ENCODE peak calls at places on chromosomes 2 and 18, in five cellular contexts. One of them, this sample, is unnamed.

GRCh38 chr18:3653263-3653858 is 203.4 kb downstream of the TGIF1 start:
- DNase-seq in NCI-H2081: no peak
- DNase-seq in NCI-H345: no peak
- DNase-seq in astrocyte: no peak
- DNase-seq in IMR-90: no peak
- DNase-seq in this sample: no peak

GRCh38 chr2:106857882-106858478 is 28.0 kb downstream of the ST6GAL2 start:
- DNase-seq in IMR-90: no peak
- DNase-seq in astrocyte: no peak
- DNase-seq in NCI-H345: no peak
- DNase-seq in NCI-H2081: no peak
- DNase-seq in this sample: no peak

GRCh38 chr18:23885750-23886149 is 128.8 kb upstream of the TTC39C start:
- DNase-seq in NCI-H2081: no peak
- DNase-seq in NCI-H345: no peak
- DNase-seq in IMR-90: no peak
- DNase-seq in astrocyte: peak; percentile 26
- DNase-seq in this sample: no peak

GRCh38 chr18:75173125-75173432 is 35.9 kb downstream of the PTGR3 start:
- DNase-seq in IMR-90: peak; percentile 17
- DNase-seq in NCI-H345: no peak
- DNase-seq in astrocyte: no peak
- DNase-seq in NCI-H2081: no peak
- DNase-seq in this sample: peak; percentile 12

GRCh38 chr2:70039366-70039765 is 47.9 kb upstream of the PCBP1 start:
- DNase-seq in astrocyte: no peak
- DNase-seq in IMR-90: no peak
- DNase-seq in NCI-H2081: no peak
- DNase-seq in NCI-H345: no peak
- DNase-seq in this sample: no peak

GRCh38 chr2:88627856-88628568 is 748 bp upstream of the EIF2AK3 start:
- DNase-seq in NCI-H2081: peak; percentile 66
- DNase-seq in astrocyte: peak; percentile 95
- DNase-seq in NCI-H345: peak; percentile 63
- DNase-seq in IMR-90: peak; percentile 97
- DNase-seq in this sample: no peak

GRCh38 chr2:69177063-69177771 is 164.2 kb downstream of the ANTXR1 start:
- DNase-seq in NCI-H2081: no peak
- DNase-seq in IMR-90: peak; percentile 96
- DNase-seq in NCI-H345: no peak
- DNase-seq in astrocyte: peak; percentile 95
- DNase-seq in this sample: no peak

GRCh38 chr18:23619388-23619873 is 33.1 kb upstream of the NPC1 start:
- DNase-seq in NCI-H2081: no peak
- DNase-seq in IMR-90: no peak
- DNase-seq in NCI-H345: no peak
- DNase-seq in astrocyte: peak; percentile 30
- DNase-seq in this sample: no peak

GRCh38 chr2:74979844-74980243 is 21.4 kb downstream of the POLE4 start:
- DNase-seq in NCI-H345: no peak
- DNase-seq in astrocyte: no peak
- DNase-seq in NCI-H2081: no peak
- DNase-seq in IMR-90: no peak
- DNase-seq in this sample: no peak

GRCh38 chr2:190766581-190766980 is 114.0 kb upstream of the GLS start:
- DNase-seq in IMR-90: no peak
- DNase-seq in NCI-H345: no peak
- DNase-seq in astrocyte: no peak
- DNase-seq in NCI-H2081: no peak
- DNase-seq in this sample: no peak

GRCh38 chr2:183079335-183079775 is 808 bp downstream of the DUSP19 start:
- DNase-seq in IMR-90: no peak
- DNase-seq in NCI-H2081: no peak
- DNase-seq in NCI-H345: no peak
- DNase-seq in astrocyte: no peak
- DNase-seq in this sample: no peak

GRCh38 chr2:206392118-206392517 is 51.2 kb upstream of the ADAM23 start:
- DNase-seq in NCI-H345: peak; percentile 18
- DNase-seq in astrocyte: peak; percentile 24
- DNase-seq in IMR-90: peak; percentile 54
- DNase-seq in NCI-H2081: peak; percentile 38
- DNase-seq in this sample: peak; percentile 47

GRCh38 chr2:135839713-135840112 is 2.7 kb upstream of the LCT start:
- DNase-seq in NCI-H345: no peak
- DNase-seq in IMR-90: peak; percentile 86
- DNase-seq in NCI-H2081: no peak
- DNase-seq in astrocyte: peak; percentile 73
- DNase-seq in this sample: peak; percentile 17

GRCh38 chr18:22385718-22386117 is 32.0 kb downstream of the CTAGE1 start:
- DNase-seq in NCI-H345: no peak
- DNase-seq in IMR-90: peak; percentile 83
- DNase-seq in astrocyte: peak; percentile 88
- DNase-seq in NCI-H2081: no peak
- DNase-seq in this sample: no peak

GRCh38 chr2:240383871-240384700 is 51.4 kb upstream of the GPC1 start:
- DNase-seq in NCI-H345: no peak
- DNase-seq in NCI-H2081: no peak
- DNase-seq in IMR-90: no peak
- DNase-seq in astrocyte: no peak
- DNase-seq in this sample: no peak

GRCh38 chr18:62979172-62979571 is 263.8 kb downstream of the PHLPP1 start:
- DNase-seq in NCI-H345: peak; percentile 62
- DNase-seq in astrocyte: peak; percentile 84
- DNase-seq in NCI-H2081: peak; percentile 62
- DNase-seq in IMR-90: peak; percentile 96
- DNase-seq in this sample: no peak

GRCh38 chr2:117835990-117836760 is 21.7 kb downstream of the DDX18 start:
- DNase-seq in astrocyte: peak; percentile 57
- DNase-seq in NCI-H2081: no peak
- DNase-seq in NCI-H345: peak; percentile 15
- DNase-seq in IMR-90: peak; percentile 76
- DNase-seq in this sample: no peak

GRCh38 chr2:108305901-108306300 is 17.2 kb downstream of the SULT1C2 start:
- DNase-seq in NCI-H2081: no peak
- DNase-seq in IMR-90: peak; percentile 57
- DNase-seq in NCI-H345: no peak
- DNase-seq in astrocyte: peak; percentile 42
- DNase-seq in this sample: no peak

GRCh38 chr2:204972606-204973336 is 427.5 kb downstream of the PARD3B start:
- DNase-seq in NCI-H345: no peak
- DNase-seq in NCI-H2081: no peak
- DNase-seq in astrocyte: no peak
- DNase-seq in IMR-90: peak; percentile 12
- DNase-seq in this sample: no peak

GRCh38 chr2:238239872-238240760 is at the start of gene HES6:
- DNase-seq in IMR-90: peak; percentile 82
- DNase-seq in NCI-H2081: peak; percentile 97
- DNase-seq in astrocyte: peak; percentile 66
- DNase-seq in NCI-H345: peak; percentile 96
- DNase-seq in this sample: peak; percentile 86

GRCh38 chr2:9738718-9739496 is 104.4 kb upstream of the TAF1B start:
- DNase-seq in IMR-90: no peak
- DNase-seq in NCI-H345: no peak
- DNase-seq in NCI-H2081: no peak
- DNase-seq in astrocyte: no peak
- DNase-seq in this sample: no peak

GRCh38 chr2:47904903-47905453 is 1.3 kb downstream of the FBXO11 start:
- DNase-seq in astrocyte: peak; percentile 5
- DNase-seq in NCI-H2081: peak; percentile 60
- DNase-seq in IMR-90: no peak
- DNase-seq in NCI-H345: no peak
- DNase-seq in this sample: peak; percentile 34

GRCh38 chr18:61893304-61893970 is 630 bp upstream of the RNF152 start:
- DNase-seq in IMR-90: peak; percentile 61
- DNase-seq in NCI-H2081: peak; percentile 29
- DNase-seq in NCI-H345: peak; percentile 76
- DNase-seq in astrocyte: no peak
- DNase-seq in this sample: no peak

This sample was measured in HT-29.